ENCODE peak calls at places on chromosomes 12 and 14, in four cellular contexts. H is fibroblast of lung, L is IMR-90, T is Caco-2. F is an unnamed sample.

GRCh38 chr12:53603196-53603595 is 23.0 kb downstream of the ATF7 start:
- DNase-seq in T (no peak), H (no peak), L (no peak), F (no peak)

GRCh38 chr12:65741662-65742480 is 82.4 kb upstream of the HMGA2 start:
- DNase-seq in L (peak; percentile 51), H (peak; percentile 48), T (peak; percentile 54), F (peak; percentile 95)

GRCh38 chr12:56375598-56376434 is 13.2 kb upstream of the APOF start:
- DNase-seq in L (no peak), T (no peak), H (no peak), F (no peak)

GRCh38 chr12:60020068-60020467 is 424.2 kb downstream of the SLC16A7 start:
- DNase-seq in L (no peak), T (no peak), H (no peak), F (no peak)

GRCh38 chr12:105084251-105085250 is at the start of gene ALDH1L2:
- DNase-seq in H (peak; percentile 93), L (peak; percentile 87), T (peak; percentile 87), F (peak; percentile 97)

GRCh38 chr12:11705010-11705409 is 55.5 kb downstream of the ETV6 start:
- DNase-seq in T (no peak), H (peak; percentile 91), L (peak; percentile 97), F (no peak)

GRCh38 chr12:27309293-27309994 is 23.2 kb upstream of the BMAL2 start:
- DNase-seq in T (no peak), H (no peak), L (no peak), F (no peak)

GRCh38 chr12:89439946-89440345 is 84.7 kb downstream of the GALNT4 start:
- DNase-seq in T (no peak), L (peak; percentile 86), H (peak; percentile 38), F (no peak)

GRCh38 chr12:110699591-110700445 is 10.9 kb upstream of the HVCN1 start:
- DNase-seq in L (no peak), T (no peak), H (no peak), F (peak; percentile 61)

GRCh38 chr12:54215990-54216579 is 27.3 kb upstream of the SMUG1 start:
- DNase-seq in T (no peak), L (no peak), H (no peak), F (peak; percentile 61)

GRCh38 chr14:100857923-100858837 is 32.3 kb downstream of the MEG3 start:
- DNase-seq in H (no peak), L (no peak), T (no peak), F (no peak)

GRCh38 chr14:50920482-50921225 is 23.6 kb downstream of the PYGL start:
- DNase-seq in L (peak; percentile 90), T (peak; percentile 31), H (peak; percentile 78), F (no peak)

GRCh38 chr14:93085916-93086315 is 29.8 kb downstream of the ITPK1 start:
- DNase-seq in H (no peak), L (no peak), T (no peak), F (peak; percentile 84)

GRCh38 chr12:68896881-68897540 is 36.0 kb downstream of the CPM start:
- DNase-seq in L (no peak), H (no peak), T (no peak), F (no peak)

GRCh38 chr12:71725011-71725410 is 29.7 kb upstream of the RAB21 start:
- DNase-seq in T (no peak), H (peak; percentile 15), L (no peak), F (no peak)

GRCh38 chr14:63438065-63438757 is 105.0 kb downstream of the PPP2R5E start:
- DNase-seq in L (peak; percentile 92), H (peak; percentile 87), T (peak; percentile 18), F (peak; percentile 29)

GRCh38 chr12:26723379-26724308 is 109.3 kb downstream of the ITPR2 start:
- DNase-seq in T (no peak), L (peak; percentile 78), H (peak; percentile 59), F (no peak)

GRCh38 chr12:79688376-79689040 is 2.3 kb downstream of the PAWR start:
- DNase-seq in L (no peak), T (no peak), H (no peak), F (no peak)

GRCh38 chr12:98754095-98754494 is 109.0 kb downstream of the APAF1 start:
- DNase-seq in T (peak; percentile 57), H (no peak), L (peak; percentile 77), F (no peak)

GRCh38 chr12:8698132-8698829 is 490 bp downstream of the RIMKLB start:
- DNase-seq in T (peak; percentile 40), L (peak; percentile 16), H (peak; percentile 27), F (peak; percentile 91)

GRCh38 chr12:121805171-121805687 is 1.4 kb downstream of the SETD1B start:
- DNase-seq in L (no peak), T (peak; percentile 51), H (peak; percentile 56), F (peak; percentile 78)

GRCh38 chr12:130104596-130105253 is 57.5 kb upstream of the FZD10 start:
- DNase-seq in L (no peak), H (no peak), T (no peak), F (peak; percentile 71)

GRCh38 chr14:85532981-85533820 is 3.3 kb downstream of the FLRT2 start:
- DNase-seq in H (peak; percentile 90), L (peak; percentile 87), T (no peak), F (peak; percentile 84)

GRCh38 chr12:92051441-92051840 is 94.2 kb downstream of the BTG1 start:
- DNase-seq in T (no peak), H (no peak), L (peak; percentile 27), F (no peak)

GRCh38 chr12:23895792-23896218 is 53.7 kb downstream of the SOX5 start:
- DNase-seq in L (no peak), T (no peak), H (no peak), F (peak; percentile 4)

GRCh38 chr12:56601503-56601902 is 28.6 kb downstream of the BAZ2A start:
- DNase-seq in L (no peak), H (no peak), T (peak; percentile 53), F (peak; percentile 71)

GRCh38 chr12:63964301-63964700 is 119.8 kb downstream of the SRGAP1 start:
- DNase-seq in T (no peak), H (no peak), L (no peak), F (no peak)

GRCh38 chr12:2825133-2825532 is 9.7 kb downstream of the NRIP2 start:
- DNase-seq in H (no peak), L (no peak), T (no peak), F (peak; percentile 54)
- H3K36me3 ChIP-seq in H (peaks cover 5% of the 10 kb centered on the region), L (peaks cover 67% of the 10 kb centered on the region), T (peaks cover 4% of the 10 kb centered on the region), F (peaks cover 40% of the 10 kb centered on the region)

DNA sequence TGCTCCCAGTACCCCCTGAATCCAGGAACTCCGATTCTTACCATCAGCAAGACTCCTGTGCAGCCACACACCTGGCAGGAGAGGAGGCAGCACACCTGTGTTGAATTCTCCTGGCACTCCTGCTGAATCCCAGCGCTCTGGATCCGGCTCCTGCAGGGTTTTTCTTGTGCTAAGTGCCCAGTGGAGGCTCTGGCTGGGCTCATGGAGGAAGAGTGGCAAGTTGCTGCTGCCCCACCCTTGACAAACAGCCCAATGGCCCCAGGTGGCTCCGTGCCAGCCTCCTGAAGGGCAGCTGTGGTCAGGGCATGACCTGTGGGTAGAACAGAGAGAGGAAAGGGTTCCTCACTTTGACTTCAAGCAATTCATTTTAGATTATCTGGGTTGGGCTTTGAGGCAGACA is 20.0 kb downstream of the CRACR2A start:
- DNase-seq in H (no peak), T (no peak), L (no peak), F (no peak)
- H3K4me3 ChIP-seq in H (no peak overlapping the region), T (no peak overlapping the region), L (no peak overlapping the region), F (no peak overlapping the region)

GRCh38 chr14:23953464-23954278 is at the start of gene DHRS4:
- DNase-seq in H (peak; percentile 85), T (peak; percentile 83), L (peak; percentile 76), F (peak; percentile 90)

GRCh38 chr14:23950411-23951135 is 3.0 kb upstream of the DHRS4 start:
- DNase-seq in L (no peak), H (no peak), T (no peak), F (no peak)

GRCh38 chr14:23951590-23952143 is 1.9 kb upstream of the DHRS4 start:
- DNase-seq in H (no peak), L (no peak), T (no peak), F (peak; percentile 48)
- H3K36me3 ChIP-seq in H (no peaks in the 10 kb centered on the region), L (no peaks in the 10 kb centered on the region), T (no peaks in the 10 kb centered on the region), F (no peaks in the 10 kb centered on the region)

GRCh38 chr12:75666980-75667359 is 155.6 kb upstream of the KRR1 start:
- DNase-seq in T (peak; percentile 33), L (peak; percentile 92), H (peak; percentile 67), F (peak; percentile 1)
- H3K4me3 ChIP-seq in T (no peak overlapping the region), L (no peak overlapping the region), H (no peak overlapping the region), F (no peak overlapping the region)

GRCh38 chr12:96295532-96296160 is 101.5 kb downstream of the ELK3 start:
- DNase-seq in T (no peak), H (no peak), L (no peak), F (no peak)

GRCh38 chr12:96294831-96295230 is 100.7 kb downstream of the ELK3 start:
- DNase-seq in H (peak; percentile 59), T (no peak), L (peak; percentile 53), F (no peak)

GRCh38 chr12:96300064-96300463 is 100.2 kb downstream of the CDK17 start:
- DNase-seq in H (no peak), L (no peak), T (no peak), F (no peak)

GRCh38 chr12:96301732-96302131 is 98.5 kb downstream of the CDK17 start:
- DNase-seq in H (no peak), L (no peak), T (no peak), F (no peak)

DNA sequence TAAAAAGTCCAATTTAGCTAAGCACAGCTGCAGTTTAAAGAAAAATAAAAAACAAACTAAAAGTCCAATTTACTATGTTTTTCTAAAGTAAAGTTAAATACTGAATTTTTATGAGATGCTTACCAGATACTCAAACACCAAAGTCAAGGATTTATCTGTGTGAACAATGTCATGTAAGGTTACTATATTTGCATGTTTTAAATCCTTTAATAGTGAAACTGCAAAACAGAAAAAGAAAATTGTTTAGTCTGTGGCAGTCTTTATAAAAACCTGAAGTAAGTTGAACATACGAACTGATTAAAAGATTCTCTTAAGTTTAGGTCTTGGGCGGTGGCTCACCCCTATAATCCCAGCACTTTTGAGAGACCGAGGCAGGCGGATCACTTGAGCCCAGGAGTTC is 102.7 kb downstream of the CDK17 start:
- DNase-seq in T (no peak), L (no peak), H (no peak), F (no peak)
- H3K36me3 ChIP-seq in T (no peaks in the 10 kb centered on the region), L (peaks cover 33% of the 10 kb centered on the region), H (peaks cover 1% of the 10 kb centered on the region), F (no peaks in the 10 kb centered on the region)

DNA sequence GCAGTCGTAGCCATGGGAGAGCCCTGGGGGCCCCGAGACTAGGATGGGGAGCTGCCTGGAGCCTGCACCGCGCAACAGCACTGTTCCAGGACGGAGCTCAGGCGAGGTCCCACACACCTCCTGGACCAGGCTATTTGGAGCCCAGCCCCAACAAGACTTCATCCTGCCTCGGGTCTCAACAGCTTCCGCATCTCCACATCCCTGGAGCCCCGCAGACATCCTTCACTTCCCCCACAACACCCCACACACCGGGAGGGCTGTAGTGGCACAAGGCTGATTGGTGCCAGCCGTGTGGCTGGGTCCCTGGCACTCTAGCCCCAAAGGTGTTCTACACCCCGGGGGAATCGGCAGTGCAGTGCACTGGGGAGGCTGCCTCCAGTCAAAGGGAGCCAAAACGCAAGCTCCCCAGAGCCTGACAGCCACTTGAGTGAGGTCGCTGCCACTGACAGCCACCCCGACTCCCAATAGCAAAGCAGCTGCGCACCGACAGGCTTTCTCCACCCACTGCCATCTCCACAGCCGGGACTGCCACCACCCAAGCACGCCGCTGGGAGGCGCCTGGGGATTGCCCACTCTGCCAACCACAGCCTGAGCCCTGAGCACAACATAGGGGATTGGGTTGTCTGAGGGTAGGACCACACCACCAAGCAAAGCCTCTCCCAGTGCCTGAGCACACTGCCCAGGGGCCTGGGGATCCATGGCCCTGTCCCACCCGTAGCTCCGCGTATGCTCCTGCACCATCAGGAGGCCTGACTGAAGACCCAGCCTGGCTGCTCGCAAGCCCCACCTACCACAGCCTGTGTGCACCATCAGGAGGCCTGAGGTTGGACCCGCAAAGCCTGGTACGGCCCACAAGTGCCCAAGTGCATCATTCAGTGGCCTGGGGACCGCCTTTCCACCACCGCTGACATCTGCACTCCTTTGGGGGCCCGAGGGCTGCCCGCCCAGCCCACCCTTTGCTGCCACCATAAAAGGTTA is 13.2 kb upstream of the KLRF1 start:
- DNase-seq in T (peak; percentile 85), H (peak; percentile 36), L (peak; percentile 17), F (peak; percentile 89)
- H3K4me3 ChIP-seq in T (no peak overlapping the region), H (peak overlapping the region; percentile 7), L (no peak overlapping the region), F (peak overlapping the region; percentile 11)